ENCODE peak calls at places on chromosomes 16 and 17, in five cellular contexts. B is mesenchymal stem cell, J is H1, U is H9, I is trophoblast cell. X is an unnamed sample.

GRCh38 chr16:73058616-73059409 is 10.9 kb upstream of the ZFHX3 start:
- DNase-seq in I (peak; percentile 48), B (peak; percentile 60), J (no peak), U (no peak), X (peak; percentile 77)

GRCh38 chr16:69559164-69559563 is 6.6 kb upstream of the NFAT5 start:
- DNase-seq in I (no peak), J (no peak), B (no peak), U (no peak), X (no peak)

GRCh38 chr16:70453117-70453890 is 1.1 kb upstream of the FCSK start:
- DNase-seq in U (no peak), I (no peak), J (no peak), B (no peak), X (no peak)

GRCh38 chr17:69269174-69269998 is 40.8 kb upstream of the ABCA10 start:
- DNase-seq in U (no peak), I (peak; percentile 85), J (no peak), B (peak; percentile 14), X (no peak)

GRCh38 chr16:57859331-57859730 is 57.0 kb upstream of the KIFC3 start:
- DNase-seq in J (no peak), U (no peak), I (peak; percentile 40), B (peak; percentile 61), X (peak; percentile 36)

GRCh38 chr16:2985457-2985856 is 5.2 kb upstream of the PKMYT1 start:
- DNase-seq in B (no peak), I (no peak), U (no peak), J (no peak), X (no peak)

GRCh38 chr17:79627766-79628690 is 17.2 kb upstream of the RBFOX3 start:
- DNase-seq in I (no peak), B (no peak), J (no peak), U (peak; percentile 24), X (no peak)

GRCh38 chr17:80312621-80313135 is 52.0 kb downstream of the RNF213 start:
- DNase-seq in U (no peak), J (no peak), I (no peak), B (no peak), X (no peak)

GRCh38 chr16:24869033-24869432 is 23.3 kb downstream of the SLC5A11 start:
- DNase-seq in J (no peak), U (no peak), I (no peak), B (no peak), X (no peak)

GRCh38 chr17:1574697-1575471 is 12.3 kb upstream of the PITPNA start:
- DNase-seq in I (peak; percentile 25), B (no peak), J (no peak), U (peak; percentile 90), X (no peak)

GRCh38 chr16:5709889-5710288 is 612.3 kb upstream of the EEF2KMT start:
- DNase-seq in J (peak; percentile 19), U (peak; percentile 30), I (no peak), B (no peak), X (peak; percentile 69)

GRCh38 chr16:85302018-85302847 is 190.0 kb upstream of the CIBAR2 start:
- DNase-seq in U (no peak), I (no peak), J (no peak), B (peak; percentile 90), X (no peak)

GRCh38 chr16:70433456-70434103 is 5.3 kb downstream of the ST3GAL2 start:
- DNase-seq in B (peak; percentile 91), I (no peak), U (no peak), J (no peak), X (no peak)

GRCh38 chr16:68529608-68529930 is 9.5 kb upstream of the ZFP90 start:
- DNase-seq in U (no peak), I (no peak), J (no peak), B (no peak), X (no peak)
- H3K9ac ChIP-seq in U (no peak overlapping the region), I (no peak overlapping the region), J (no peak overlapping the region), B (peak overlapping the region; percentile 77), X (peak overlapping the region; percentile 38)

DNA sequence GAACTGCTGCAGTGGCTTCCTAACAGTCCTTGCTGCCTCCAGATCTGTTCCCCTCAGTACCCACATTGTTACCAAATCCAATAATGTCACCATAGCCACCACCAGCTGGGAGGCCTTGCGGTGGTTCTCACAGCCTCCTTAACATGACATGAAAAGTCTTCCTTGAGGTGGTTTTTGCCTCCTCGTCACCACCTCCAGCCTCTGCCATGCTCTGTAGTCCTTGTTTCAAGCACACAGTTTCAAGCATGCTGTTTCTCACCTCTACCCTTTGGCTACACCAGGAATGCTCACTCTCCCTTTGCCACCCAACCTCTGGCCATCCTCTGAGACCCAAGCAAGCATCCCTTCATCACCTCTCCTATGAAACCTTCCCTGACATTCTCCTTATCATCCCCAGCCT is 47.2 kb downstream of the DNAH9 start:
- DNase-seq in B (no peak), J (no peak), I (no peak), U (no peak), X (no peak)
- H2BK12ac ChIP-seq in B (no peak overlapping the region), J (no peak overlapping the region), I (no peak overlapping the region), U (no peak overlapping the region), X (no peak overlapping the region)

DNA sequence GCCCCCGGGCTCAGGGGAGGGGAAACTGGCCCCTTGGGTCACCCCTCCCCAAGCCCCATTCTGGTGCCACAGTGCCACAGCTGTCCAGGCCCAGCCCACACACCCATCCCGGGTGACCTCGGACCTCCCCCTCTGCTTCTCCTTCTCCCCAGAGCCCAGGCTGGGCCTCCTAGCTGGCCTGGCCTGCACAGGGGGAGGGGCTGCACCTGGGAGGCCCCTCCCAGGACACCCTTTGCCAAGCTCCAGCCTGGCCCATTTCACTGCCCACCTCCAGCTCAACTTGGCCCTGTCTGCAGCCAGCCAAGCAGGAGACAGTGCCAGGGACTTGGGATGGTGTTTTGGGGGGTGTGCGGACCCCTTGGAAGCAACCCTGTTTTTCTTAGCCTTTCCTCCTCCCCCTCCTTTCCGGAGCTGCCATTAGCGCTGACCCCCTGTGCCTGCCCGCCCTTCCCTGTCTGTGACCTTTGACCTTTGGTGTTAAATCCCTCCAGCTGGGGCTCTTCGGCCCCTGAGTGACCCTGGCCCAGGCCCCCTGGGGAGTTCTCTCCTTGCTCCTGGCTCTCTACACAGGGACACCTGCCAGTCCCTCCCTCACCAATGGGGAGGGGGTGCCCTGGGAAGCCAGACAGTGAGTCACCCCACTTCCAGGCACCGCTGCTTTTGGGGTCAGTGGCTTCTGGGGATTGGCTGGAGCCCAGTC is 1.8 kb downstream of the GLIS2 start:
- DNase-seq in U (no peak), I (no peak), J (no peak), B (peak; percentile 68), X (peak; percentile 62)
- H3K9ac ChIP-seq in U (no peak overlapping the region), I (no peak overlapping the region), J (no peak overlapping the region), B (peak overlapping the region; percentile 83), X (peak overlapping the region; percentile 84)

DNA sequence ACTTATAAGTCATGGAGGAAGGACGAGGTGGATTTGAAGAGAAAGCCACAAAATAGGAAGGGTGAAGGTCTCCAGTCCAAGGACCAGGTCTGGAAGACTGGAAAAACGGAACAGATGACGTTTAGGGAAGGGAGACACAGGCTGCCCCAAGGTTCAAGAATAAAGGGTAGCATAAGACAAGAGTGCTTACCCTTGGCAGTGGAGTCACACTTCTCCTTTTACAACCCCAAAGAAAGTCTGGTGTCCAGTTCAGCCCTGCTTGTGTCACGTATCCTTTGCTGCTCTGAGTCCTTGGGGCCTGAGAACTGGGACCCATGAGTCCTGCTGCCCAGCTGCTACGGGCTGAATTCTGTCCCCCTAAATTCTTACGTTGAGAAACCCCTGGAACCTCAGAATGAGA is 13.0 kb upstream of the GGA2 start:
- DNase-seq in J (no peak), B (no peak), U (no peak), I (no peak), X (no peak)
- H2BK12ac ChIP-seq in J (no peak overlapping the region), B (no peak overlapping the region), U (no peak overlapping the region), I (no peak overlapping the region), X (no peak overlapping the region)

GRCh38 chr17:78192616-78193015 is 5.5 kb downstream of the AFMID start:
- DNase-seq in I (no peak), U (no peak), B (no peak), J (no peak), X (no peak)
- H3K9ac ChIP-seq in I (no peak overlapping the region), U (no peak overlapping the region), B (no peak overlapping the region), J (no peak overlapping the region), X (no peak overlapping the region)

GRCh38 chr17:5438716-5439445 is at the start of gene C1QBP:
- DNase-seq in J (peak; percentile 88), U (peak; percentile 97), B (peak; percentile 93), I (peak; percentile 100), X (peak; percentile 93)

GRCh38 chr17:5434984-5435383 is 4.0 kb downstream of the C1QBP start:
- DNase-seq in I (no peak), U (no peak), B (no peak), J (no peak), X (no peak)

GRCh38 chr17:5437721-5438317 is 1.1 kb downstream of the C1QBP start:
- DNase-seq in B (peak; percentile 52), J (no peak), U (no peak), I (peak; percentile 95), X (no peak)

GRCh38 chr17:5443728-5444127 is 4.8 kb upstream of the C1QBP start:
- DNase-seq in I (no peak), J (no peak), B (no peak), U (no peak), X (no peak)

GRCh38 chr17:5439446-5439764 is 450 bp upstream of the C1QBP start:
- DNase-seq in J (no peak), U (no peak), B (no peak), I (no peak), X (no peak)
- H2BK12ac ChIP-seq in J (no peak overlapping the region), U (no peak overlapping the region), B (no peak overlapping the region), I (no peak overlapping the region), X (no peak overlapping the region)

GRCh38 chr17:33438578-33438977 is 145.5 kb upstream of the ASIC2 start:
- DNase-seq in I (no peak), B (no peak), J (no peak), U (no peak), X (no peak)

GRCh38 chr17:33434841-33435240 is 141.7 kb upstream of the ASIC2 start:
- DNase-seq in B (no peak), U (no peak), J (no peak), I (no peak), X (no peak)

GRCh38 chr17:33435716-33436301 is 142.7 kb upstream of the ASIC2 start:
- DNase-seq in U (no peak), B (peak; percentile 86), J (no peak), I (peak; percentile 67), X (no peak)

GRCh38 chr17:33436321-33436720 is 143.2 kb upstream of the ASIC2 start:
- DNase-seq in U (no peak), B (peak; percentile 85), I (peak; percentile 92), J (no peak), X (no peak)

DNA sequence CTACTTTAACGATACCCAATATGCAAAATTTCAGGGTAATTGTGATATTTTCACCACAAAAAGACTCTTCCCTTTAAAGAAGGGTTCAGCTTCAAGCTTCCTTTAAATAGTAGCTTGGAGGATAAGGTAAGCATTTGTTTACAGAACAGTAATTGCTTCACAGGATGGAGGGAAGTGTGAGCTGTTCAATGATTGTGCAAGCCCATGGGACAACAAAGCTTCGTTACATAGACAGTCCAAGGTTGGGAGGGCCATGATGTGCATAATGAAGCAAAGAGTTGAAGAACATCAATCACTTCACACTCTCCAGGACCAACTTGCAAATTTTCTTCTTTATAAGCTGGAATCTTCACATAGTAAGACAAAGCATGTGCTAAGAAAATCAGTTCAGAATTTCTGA is 145.0 kb upstream of the ASIC2 start:
- DNase-seq in J (no peak), U (no peak), B (peak; percentile 82), I (peak; percentile 61), X (no peak)
- H3K9ac ChIP-seq in J (no peak overlapping the region), U (no peak overlapping the region), B (no peak overlapping the region), I (no peak overlapping the region), X (no peak overlapping the region)

X was measured in neuronal stem cell.